ENCODE peak calls at places on chromosomes 16 and 17, in ten cellular contexts. M, S, W, O, B, P, A, T, Y and R are unnamed samples. For H3K4me1, the result is how much of the 10 kb centered on the place peaks cover.

GRCh38 chr16:76280421-76280820 is 3.2 kb downstream of the CNTNAP4 start:
- DNase-seq in M (no peak), S (no peak), W (no peak), O (no peak), B (no peak), P (no peak), A (no peak), T (no peak), Y (no peak), R (no peak)

GRCh38 chr17:70608193-70608592 is 438.9 kb downstream of the KCNJ2 start:
- DNase-seq in M (no peak), S (no peak), W (no peak), O (no peak), B (no peak), P (no peak), A (no peak), T (no peak), Y (no peak), R (no peak)

GRCh38 chr16:48462146-48462740 is 77.0 kb upstream of the SIAH1 start:
- DNase-seq in M (no peak), S (no peak), W (no peak), O (no peak), B (no peak), P (no peak), A (no peak), T (no peak), Y (no peak), R (no peak)

GRCh38 chr17:7742729-7743128 is 25.2 kb downstream of the DNAH2 start:
- DNase-seq in M (no peak), S (no peak), W (no peak), O (no peak), B (no peak), P (no peak), A (no peak), T (no peak), Y (no peak), R (no peak)

GRCh38 chr16:12440233-12440530 is 363.5 kb downstream of the CPPED1 start:
- DNase-seq in M (no peak), S (no peak), W (no peak), O (no peak), B (no peak), P (no peak), A (no peak), T (no peak), Y (no peak), R (no peak)

GRCh38 chr16:1524366-1524765 is 9.1 kb upstream of the TMEM204 start:
- DNase-seq in M (no peak), S (no peak), W (no peak), O (no peak), B (no peak), P (no peak), A (peak), T (no peak), Y (no peak), R (no peak)

GRCh38 chr17:37821025-37821713 is 76.3 kb upstream of the HNF1B start:
- DNase-seq in M (no peak), S (no peak), W (no peak), O (no peak), B (no peak), P (no peak), A (no peak), T (no peak), Y (no peak), R (no peak)

GRCh38 chr17:51346218-51346982 is 86.1 kb downstream of the UTP18 start:
- DNase-seq in M (no peak), S (no peak), W (peak), O (no peak), B (no peak), P (no peak), A (no peak), T (no peak), Y (no peak), R (no peak)

GRCh38 chr16:1425616-1426370 is 5.1 kb upstream of the PERCC1 start:
- DNase-seq in M (no peak), S (no peak), W (no peak), O (no peak), B (no peak), P (no peak), A (no peak), T (no peak), Y (no peak), R (no peak)

GRCh38 chr16:12225816-12226480 is 249.4 kb downstream of the SNX29 start:
- DNase-seq in M (no peak), S (no peak), W (no peak), O (no peak), B (no peak), P (no peak), A (no peak), T (no peak), Y (no peak), R (no peak)

DNA sequence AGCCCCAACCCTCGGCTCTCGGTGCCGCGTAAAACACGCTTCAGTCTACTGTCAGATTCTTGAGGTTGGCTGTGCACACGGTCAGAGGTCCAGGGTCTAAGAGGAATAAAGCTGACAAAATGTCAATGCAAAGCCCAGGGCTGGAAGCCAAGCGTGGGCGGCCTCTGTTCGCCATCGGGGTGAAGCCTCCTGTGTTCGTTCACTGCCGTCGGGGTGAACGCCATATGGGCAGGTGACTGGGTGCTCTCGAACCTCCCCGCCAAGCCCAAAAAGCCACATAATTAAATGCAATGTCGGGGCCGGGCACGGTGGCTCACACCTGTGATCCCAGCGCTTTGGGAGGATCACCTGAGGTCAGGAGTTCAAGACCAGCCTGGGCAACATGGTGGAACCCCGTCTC is 44.6 kb downstream of the MRM3 start:
- DNase-seq in M (no peak), S (no peak), W (no peak), O (no peak), B (no peak), P (no peak), A (peak), T (no peak), Y (no peak), R (no peak)
- H3K4me1 ChIP-seq in M (under half), S (under half), W (under half), O (under half), B (under half), P (under half), A (under half), T (under half), Y (under half), R (under half)

GRCh38 chr17:21522755-21523154 is 146.6 kb downstream of the KCNJ12 start:
- DNase-seq in M (no peak), S (no peak), W (no peak), O (no peak), B (no peak), P (no peak), A (no peak), T (no peak), Y (no peak), R (no peak)

GRCh38 chr17:21523482-21524210 is 147.5 kb downstream of the KCNJ12 start:
- DNase-seq in M (no peak), S (no peak), W (no peak), O (no peak), B (no peak), P (no peak), A (no peak), T (no peak), Y (no peak), R (no peak)

GRCh38 chr17:21528031-21528684 is 152.0 kb downstream of the KCNJ12 start:
- DNase-seq in M (no peak), S (no peak), W (no peak), O (no peak), B (no peak), P (no peak), A (no peak), T (no peak), Y (no peak), R (no peak)

GRCh38 chr17:21525464-21526130 is 149.4 kb downstream of the KCNJ12 start:
- DNase-seq in M (no peak), S (no peak), W (no peak), O (no peak), B (no peak), P (no peak), A (no peak), T (no peak), Y (no peak), R (no peak)

GRCh38 chr17:21524211-21524591 is 148.0 kb downstream of the KCNJ12 start:
- DNase-seq in M (no peak), S (no peak), W (no peak), O (no peak), B (no peak), P (no peak), A (no peak), T (no peak), Y (no peak), R (no peak)
- H3K27ac ChIP-seq in M (no peak), S (no peak), W (no peak), O (no peak), B (no peak), P (no peak), A (no peak), T (no peak), Y (no peak), R (no peak)

GRCh38 chr17:47651704-47652103 is 2.0 kb downstream of the KPNB1 start:
- DNase-seq in M (no peak), S (no peak), W (no peak), O (no peak), B (no peak), P (no peak), A (no peak), T (no peak), Y (no peak), R (no peak)
- H3K4me1 ChIP-seq in M (half or more), S (half or more), W (half or more), O (under half), B (under half), P (under half), A (under half), T (under half), Y (under half), R (under half)

GRCh38 chr17:76612465-76612864 is 26.8 kb upstream of the ST6GALNAC2 start:
- DNase-seq in M (no peak), S (no peak), W (no peak), O (no peak), B (no peak), P (no peak), A (no peak), T (no peak), Y (no peak), R (no peak)
- H3K27ac ChIP-seq in M (no peak), S (no peak), W (no peak), O (no peak), B (no peak), P (no peak), A (no peak), T (no peak), Y (no peak), R (no peak)

GRCh38 chr16:27217256-27217655 is 13.9 kb downstream of the KDM8 start:
- DNase-seq in M (no peak), S (no peak), W (no peak), O (no peak), B (no peak), P (no peak), A (peak), T (peak), Y (no peak), R (no peak)
- H3K4me1 ChIP-seq in M (under half), S (under half), W (under half), O (under half), B (under half), P (under half), A (under half), T (under half), Y (half or more), R (under half)